ENCODE peak calls at places on chromosome 12, in seven cellular contexts. T is psoas muscle; R is AG09309; X is stimulated activated CD4-positive, alpha-beta T cell treated with anti-CD3 and anti-CD28 coated beads, Interleukin-12 subunit alpha, Interleukin-12 subunit beta, amount 100 ng/mL, for 4 hours; M is activated CD8-positive, alpha-beta T cell treated with anti-CD3 and anti-CD28 coated beads for 36 hours; W is NCI-H524; F is aorta. B is an unnamed sample.

GRCh38 chr12:29519585-29520182 is 22.2 kb upstream of the OVCH1 start:
- DNase-seq in T (no peak), R (peak; percentile 24), X (peak; percentile 2), M (peak; percentile 41), W (peak; percentile 22), F (no peak), B (peak; percentile 80)

GRCh38 chr12:46386877-46387629 is 14.5 kb upstream of the SLC38A2 start:
- DNase-seq in T (peak; percentile 31), R (no peak), X (no peak), M (peak; percentile 33), W (no peak), F (peak; percentile 74), B (peak; percentile 76)

GRCh38 chr12:59650594-59651229 is 54.9 kb downstream of the SLC16A7 start:
- DNase-seq in T (no peak), R (no peak), X (no peak), M (no peak), W (no peak), F (no peak), B (no peak)

GRCh38 chr12:119683413-119683812 is 15.5 kb downstream of the PRKAB1 start:
- DNase-seq in T (no peak), R (no peak), X (no peak), M (no peak), W (no peak), F (no peak), B (peak; percentile 34)

GRCh38 chr12:101459642-101460346 is 15.3 kb upstream of the SPIC start:
- DNase-seq in T (peak; percentile 17), R (no peak), X (no peak), M (no peak), W (no peak), F (no peak), B (peak; percentile 86)

GRCh38 chr12:117192057-117192456 is 1.8 kb upstream of the FBXO21 start:
- DNase-seq in T (no peak), R (no peak), X (no peak), M (peak; percentile 5), W (no peak), F (no peak), B (no peak)

GRCh38 chr12:68838046-68838886 is 30.3 kb downstream of the MDM2 start:
- DNase-seq in T (no peak), R (no peak), X (no peak), M (no peak), W (no peak), F (no peak), B (no peak)

GRCh38 chr12:31929140-31929526 is 30.1 kb upstream of the RESF1 start:
- DNase-seq in T (no peak), R (no peak), X (peak; percentile 15), M (peak; percentile 34), W (no peak), F (no peak), B (no peak)

GRCh38 chr12:1716911-1717310 is 26.0 kb downstream of the ADIPOR2 start:
- DNase-seq in T (no peak), R (no peak), X (no peak), M (no peak), W (no peak), F (no peak), B (no peak)

GRCh38 chr12:88952543-88952942 is 372.3 kb upstream of the KITLG start:
- DNase-seq in T (no peak), R (no peak), X (no peak), M (no peak), W (no peak), F (no peak), B (peak; percentile 29)

GRCh38 chr12:42299392-42300308 is 26.2 kb downstream of the ZCRB1 start:
- DNase-seq in T (no peak), R (no peak), X (peak; percentile 56), M (peak; percentile 93), W (no peak), F (no peak), B (no peak)

GRCh38 chr12:47152095-47152494 is 72.3 kb upstream of the AMIGO2 start:
- DNase-seq in T (no peak), R (no peak), X (no peak), M (no peak), W (no peak), F (no peak), B (no peak)

GRCh38 chr12:106074706-106075392 is 63.9 kb downstream of the NUAK1 start:
- DNase-seq in T (no peak), R (no peak), X (no peak), M (no peak), W (no peak), F (peak; percentile 45), B (peak; percentile 65)

GRCh38 chr12:90199008-90199407 is 490.4 kb upstream of the ATP2B1 start:
- DNase-seq in T (no peak), R (no peak), X (no peak), M (no peak), W (no peak), F (no peak), B (no peak)

GRCh38 chr12:111907740-111908139 is 65.7 kb downstream of the MAPKAPK5 start:
- DNase-seq in T (no peak), R (no peak), X (no peak), M (no peak), W (no peak), F (no peak), B (no peak)

GRCh38 chr12:129716825-129717224 is 187.0 kb downstream of the TMEM132D start:
- DNase-seq in T (no peak), R (no peak), X (no peak), M (no peak), W (no peak), F (no peak), B (no peak)

GRCh38 chr12:131116437-131117117 is 162.9 kb downstream of the ADGRD1 start:
- DNase-seq in T (peak; percentile 18), R (no peak), X (no peak), M (no peak), W (peak; percentile 17), F (peak; percentile 45), B (peak; percentile 5)

GRCh38 chr12:1908758-1909157 is 9.7 kb downstream of the CACNA2D4 start:
- DNase-seq in T (no peak), R (no peak), X (no peak), M (no peak), W (no peak), F (no peak), B (no peak)

GRCh38 chr12:65778268-65779090 is 45.8 kb upstream of the HMGA2 start:
- DNase-seq in T (no peak), R (peak; percentile 48), X (no peak), M (no peak), W (no peak), F (no peak), B (peak; percentile 41)

GRCh38 chr12:3795096-3795799 is 42.3 kb upstream of the CRACR2A start:
- DNase-seq in T (no peak), R (no peak), X (no peak), M (no peak), W (no peak), F (no peak), B (no peak)

GRCh38 chr12:1517007-1517406 is 77.4 kb downstream of the FBXL14 start:
- DNase-seq in T (no peak), R (peak; percentile 59), X (no peak), M (peak; percentile 33), W (peak; percentile 42), F (no peak), B (peak; percentile 66)

GRCh38 chr12:14959463-14959862 is 1.9 kb downstream of the ARHGDIB start:
- DNase-seq in T (no peak), R (no peak), X (no peak), M (no peak), W (no peak), F (no peak), B (no peak)

GRCh38 chr12:90120627-90121026 is 412.0 kb upstream of the ATP2B1 start:
- DNase-seq in T (no peak), R (no peak), X (no peak), M (no peak), W (no peak), F (no peak), B (no peak)

GRCh38 chr12:89707623-89707991 is 1.0 kb downstream of the ATP2B1 start:
- DNase-seq in T (peak; percentile 21), R (no peak), X (no peak), M (peak; percentile 22), W (peak; percentile 48), F (peak; percentile 45), B (no peak)

GRCh38 chr12:32357601-32358249 is 41.6 kb upstream of the FGD4 start:
- DNase-seq in T (no peak), R (no peak), X (no peak), M (no peak), W (no peak), F (no peak), B (no peak)

GRCh38 chr12:53425515-53426150 is 2.0 kb downstream of the AMHR2 start:
- DNase-seq in T (no peak), R (no peak), X (no peak), M (no peak), W (no peak), F (no peak), B (no peak)

GRCh38 chr12:47988073-47989022 is 15.9 kb downstream of the COL2A1 start:
- DNase-seq in T (no peak), R (no peak), X (no peak), M (no peak), W (peak; percentile 87), F (no peak), B (peak; percentile 8)

GRCh38 chr12:32995623-32996022 is 99.0 kb upstream of the PKP2 start:
- DNase-seq in T (no peak), R (no peak), X (no peak), M (no peak), W (no peak), F (no peak), B (no peak)

GRCh38 chr12:40068416-40068815 is 37.5 kb downstream of the SLC2A13 start:
- DNase-seq in T (no peak), R (no peak), X (no peak), M (no peak), W (no peak), F (no peak), B (no peak)

GRCh38 chr12:115002434-115002833 is 318.5 kb upstream of the TBX3 start:
- DNase-seq in T (no peak), R (no peak), X (no peak), M (no peak), W (no peak), F (no peak), B (no peak)

GRCh38 chr12:100145643-100146042 is 3.0 kb upstream of the BLTP3B start:
- DNase-seq in T (no peak), R (no peak), X (no peak), M (no peak), W (no peak), F (no peak), B (no peak)

GRCh38 chr12:51822956-51823355 is 25.6 kb downstream of the FIGNL2 start:
- DNase-seq in T (no peak), R (no peak), X (no peak), M (no peak), W (no peak), F (no peak), B (no peak)

GRCh38 chr12:55696796-55697462 is 10.8 kb downstream of the ITGA7 start:
- DNase-seq in T (no peak), R (no peak), X (no peak), M (no peak), W (no peak), F (peak; percentile 29), B (no peak)

GRCh38 chr12:30757316-30757715 is 2.6 kb upstream of the CAPRIN2 start:
- DNase-seq in T (no peak), R (no peak), X (no peak), M (no peak), W (no peak), F (no peak), B (no peak)

GRCh38 chr12:118359541-118359915 is 13.2 kb downstream of the TAOK3 start:
- DNase-seq in T (no peak), R (no peak), X (no peak), M (peak; percentile 54), W (no peak), F (no peak), B (no peak)

GRCh38 chr12:56346663-56347062 is 8.0 kb downstream of the IL23A start:
- DNase-seq in T (no peak), R (no peak), X (no peak), M (peak; percentile 51), W (no peak), F (no peak), B (no peak)

B was measured in adipocyte.